ENCODE peak calls at places on chromosomes 7 and 10, in five cellular contexts. H, S, G, K and L are unnamed samples.

GRCh38 chr7:21984042-21984441 is 38.3 kb upstream of the CDCA7L start:
- DNase-seq in H (no peak), S (no peak), G (no peak), K (no peak), L (no peak)

GRCh38 chr10:89589091-89589725 is 53.8 kb upstream of the SLC16A12 start:
- DNase-seq in H (no peak), S (peak), G (no peak), K (no peak), L (no peak)

GRCh38 chr10:132991706-132992432 is 49.5 kb upstream of the CFAP46 start:
- DNase-seq in H (peak), S (no peak), G (no peak), K (no peak), L (no peak)

GRCh38 chr7:36303202-36304098 is 86.2 kb upstream of the ANLN start:
- DNase-seq in H (peak), S (peak), G (peak), K (peak), L (no peak)

GRCh38 chr7:2680792-2681490 is 7.1 kb upstream of the AMZ1 start:
- DNase-seq in H (peak), S (peak), G (peak), K (peak), L (peak)

GRCh38 chr10:48287417-48288391 is 13.2 kb upstream of the FRMPD2 start:
- DNase-seq in H (no peak), S (no peak), G (no peak), K (no peak), L (no peak)

GRCh38 chr10:117545141-117546019 is 2.8 kb downstream of the EMX2 start:
- DNase-seq in H (no peak), S (no peak), G (peak), K (no peak), L (peak)

GRCh38 chr7:41828911-41829310 is 126.0 kb upstream of the INHBA start:
- DNase-seq in H (no peak), S (no peak), G (no peak), K (no peak), L (no peak)

GRCh38 chr10:90321132-90321816 is 536.6 kb downstream of the HTR7 start:
- DNase-seq in H (no peak), S (no peak), G (no peak), K (peak), L (no peak)

GRCh38 chr10:59433720-59434428 is 71.5 kb upstream of the FAM13C start:
- DNase-seq in H (no peak), S (no peak), G (no peak), K (peak), L (no peak)

GRCh38 chr7:26091933-26092332 is 60.1 kb upstream of the NFE2L3 start:
- DNase-seq in H (no peak), S (no peak), G (no peak), K (peak), L (no peak)

GRCh38 chr10:90179696-90180407 is 478.5 kb downstream of the KIF20B start:
- DNase-seq in H (no peak), S (peak), G (no peak), K (peak), L (no peak)

GRCh38 chr7:43077732-43078391 is 34.6 kb upstream of the HECW1 start:
- DNase-seq in H (no peak), S (no peak), G (no peak), K (peak), L (no peak)

GRCh38 chr7:132578050-132578370 is 1.7 kb upstream of the PLXNA4 start:
- DNase-seq in H (no peak), S (no peak), G (no peak), K (no peak), L (no peak)

GRCh38 chr7:143385891-143386781 is 5.0 kb downstream of the ZYX start:
- DNase-seq in H (peak), S (no peak), G (no peak), K (peak), L (peak)

GRCh38 chr10:126425473-126426065 is 37.3 kb upstream of the ADAM12 start:
- DNase-seq in H (no peak), S (peak), G (no peak), K (no peak), L (no peak)

GRCh38 chr10:91683976-91684375 is 51.1 kb upstream of the PPP1R3C start:
- DNase-seq in H (no peak), S (peak), G (no peak), K (peak), L (no peak)

GRCh38 chr10:2989292-2989947 is 77.9 kb upstream of the PFKP start:
- DNase-seq in H (no peak), S (no peak), G (no peak), K (no peak), L (no peak)

DNA sequence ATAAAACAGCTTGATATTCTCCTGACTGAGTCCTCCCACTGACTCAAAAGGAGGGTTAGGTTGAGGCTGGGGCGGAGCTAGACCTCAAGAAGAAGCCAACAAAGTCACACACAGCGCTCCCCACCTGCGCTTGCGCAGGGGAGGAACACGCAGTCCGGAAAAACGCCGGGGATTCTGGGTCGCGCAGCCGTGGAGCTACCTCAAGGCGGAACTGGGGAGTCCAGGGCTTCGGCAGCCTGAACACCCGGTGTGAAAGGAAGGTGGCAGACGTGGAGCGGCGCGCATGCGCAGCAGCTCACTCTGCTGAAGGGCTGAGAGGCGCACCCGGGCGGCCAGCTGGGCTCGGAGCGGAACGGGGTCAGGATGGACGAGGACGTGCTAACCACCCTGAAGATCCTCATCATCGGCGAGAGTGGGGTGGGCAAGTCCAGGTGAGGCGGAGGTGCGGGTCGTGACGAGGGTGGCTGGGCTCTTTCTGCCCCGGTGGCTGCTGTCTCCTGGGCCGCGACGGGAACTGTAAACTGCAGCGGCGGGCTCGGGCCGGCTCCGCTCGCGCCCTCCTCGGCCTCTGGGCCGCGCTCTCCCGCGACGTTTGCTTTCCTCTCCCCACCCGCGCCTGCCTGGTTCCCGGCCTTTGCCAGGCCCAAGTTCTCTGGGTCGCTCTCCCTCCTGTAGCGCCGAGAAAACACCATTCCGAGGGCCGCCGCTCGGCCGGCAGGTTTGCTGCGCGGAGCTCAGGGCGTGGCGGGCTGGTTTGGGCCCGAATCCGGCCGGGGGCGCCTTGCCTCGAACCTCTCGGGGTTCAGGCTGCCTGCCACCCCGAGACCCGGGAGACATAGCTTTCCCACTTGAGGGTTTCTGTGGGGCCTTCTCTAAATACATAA is at the start of gene RAB18:
- DNase-seq in H (peak), S (peak), G (peak), K (peak), L (peak)
- TF ChIP-seq CTCF in H (no peak), S (no peak), G (no peak), K (no peak), L (no peak)

GRCh38 chr7:129951076-129952011 is 1.4 kb downstream of the UBE2H start:
- DNase-seq in H (no peak), S (peak), G (no peak), K (no peak), L (no peak)

GRCh38 chr7:129952164-129952652 is 552 bp downstream of the UBE2H start:
- DNase-seq in H (peak), S (peak), G (no peak), K (no peak), L (no peak)

GRCh38 chr7:129948877-129949291 is 3.9 kb downstream of the UBE2H start:
- DNase-seq in H (peak), S (peak), G (peak), K (peak), L (peak)

GRCh38 chr7:129949292-129950133 is 3.2 kb downstream of the UBE2H start:
- DNase-seq in H (no peak), S (peak), G (no peak), K (peak), L (peak)

GRCh38 chr7:129950191-129950940 is 2.4 kb downstream of the UBE2H start:
- DNase-seq in H (no peak), S (peak), G (no peak), K (no peak), L (peak)
- TF ChIP-seq CTCF in H (no peak), S (no peak), G (no peak), K (no peak), L (no peak)

GRCh38 chr7:108225531-108226181 is 95.5 kb upstream of the LAMB4 start:
- DNase-seq in H (no peak), S (no peak), G (no peak), K (no peak), L (no peak)
- TF ChIP-seq CTCF in H (no peak), S (no peak), G (no peak), K (no peak), L (no peak)

DNA sequence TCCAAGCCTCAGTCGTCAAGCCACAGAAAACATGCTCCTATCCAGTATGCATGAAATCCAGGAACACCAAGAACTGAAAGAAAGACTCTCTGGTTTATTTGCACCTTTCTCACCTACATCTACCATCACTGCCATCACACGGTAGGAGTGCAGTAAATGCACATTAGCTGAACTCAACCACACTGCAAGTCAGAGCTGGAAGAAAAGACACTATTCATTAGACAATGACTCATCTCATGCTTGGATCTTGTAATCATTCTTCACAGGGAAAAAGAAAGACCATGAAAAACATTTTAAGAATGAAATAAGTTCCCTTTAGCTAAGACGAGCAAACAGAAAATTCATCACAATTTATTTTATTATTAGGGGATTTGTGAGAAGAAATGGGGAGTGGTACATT is 325.1 kb downstream of the PARD3 start:
- DNase-seq in H (no peak), S (peak), G (no peak), K (peak), L (no peak)
- TF ChIP-seq CTCF in H (no peak), S (no peak), G (no peak), K (no peak), L (no peak)

GRCh38 chr7:124276005-124276606 is 243.2 kb upstream of the TMEM229A start:
- DNase-seq in H (no peak), S (no peak), G (no peak), K (peak), L (no peak)
- TF ChIP-seq CTCF in H (peak), S (peak), G (no peak), K (peak), L (peak)